ENCODE peak calls at places on chromosomes 12 and 14, in ten cellular contexts. C, T, G, O, E, U, V, L, R and J are unnamed samples.

GRCh38 chr12:76042147-76042546 is 10.6 kb upstream of the PHLDA1 start:
- DNase-seq in U (no peak), V (no peak), T (no peak), C (no peak), E (no peak), L (no peak), O (no peak), G (no peak), R (no peak), J (no peak)

GRCh38 chr14:37890095-37890494 is 294.7 kb downstream of the TTC6 start:
- DNase-seq in L (no peak), U (no peak), O (no peak), C (peak; percentile 30), R (no peak), E (no peak), V (no peak), G (no peak), T (no peak), J (no peak)

GRCh38 chr12:119020377-119021360 is 39.3 kb downstream of the SRRM4 start:
- DNase-seq in R (no peak), G (no peak), L (no peak), C (peak; percentile 19), T (no peak), O (no peak), U (no peak), E (no peak), V (peak; percentile 21), J (no peak)

GRCh38 chr14:96260341-96260821 is 4.4 kb downstream of the BDKRB1 start:
- DNase-seq in R (no peak), L (no peak), C (no peak), U (no peak), O (no peak), G (no peak), V (no peak), T (no peak), E (no peak), J (no peak)

GRCh38 chr12:116138781-116139180 is 138.7 kb downstream of the MED13L start:
- DNase-seq in T (no peak), O (no peak), U (peak; percentile 41), E (no peak), R (no peak), L (no peak), V (peak; percentile 79), G (no peak), C (no peak), J (no peak)

GRCh38 chr14:23306412-23307145 is at the start of gene BCL2L2:
- DNase-seq in V (peak; percentile 91), T (no peak), U (no peak), L (no peak), E (peak; percentile 49), G (peak; percentile 90), C (peak; percentile 90), O (peak; percentile 93), R (no peak), J (no peak)

GRCh38 chr12:93415723-93416464 is 25.9 kb downstream of the UBE2N start:
- DNase-seq in G (no peak), L (no peak), V (no peak), T (no peak), U (no peak), C (no peak), O (no peak), R (peak; percentile 32), E (no peak), J (no peak)

GRCh38 chr12:91813701-91814100 is 331.9 kb downstream of the BTG1 start:
- DNase-seq in U (no peak), T (no peak), R (no peak), C (no peak), V (peak; percentile 17), O (no peak), E (no peak), L (no peak), G (no peak), J (no peak)

GRCh38 chr12:79689041-79689476 is 1.7 kb downstream of the PAWR start:
- DNase-seq in T (no peak), R (no peak), C (peak; percentile 17), L (no peak), G (no peak), V (peak; percentile 17), U (no peak), E (no peak), O (no peak), J (peak; percentile 4)

GRCh38 chr14:21025374-21026151 is 702 bp upstream of the NDRG2 start:
- DNase-seq in O (peak; percentile 91), E (no peak), R (no peak), T (no peak), C (peak; percentile 36), U (no peak), G (peak; percentile 95), V (no peak), L (no peak), J (peak; percentile 34)

GRCh38 chr12:127078577-127079350 is 1188.2 kb upstream of the TMEM132C start:
- DNase-seq in R (no peak), G (no peak), C (no peak), T (no peak), E (no peak), U (no peak), L (no peak), V (no peak), O (no peak), J (no peak)

GRCh38 chr14:76769636-76770292 is 8.5 kb downstream of the VASH1 start:
- DNase-seq in C (no peak), E (no peak), G (peak; percentile 9), U (no peak), L (no peak), T (no peak), O (no peak), V (no peak), R (no peak), J (no peak)

GRCh38 chr12:122345042-122345441 is 77.4 kb downstream of the CLIP1 start:
- DNase-seq in R (no peak), G (no peak), E (no peak), L (no peak), O (no peak), T (no peak), V (no peak), C (no peak), U (no peak), J (no peak)

GRCh38 chr12:112841891-112842290 is 50.3 kb downstream of the RPH3A start:
- DNase-seq in G (no peak), R (no peak), O (no peak), U (peak; percentile 39), T (no peak), E (no peak), L (no peak), C (no peak), V (peak; percentile 79), J (no peak)

GRCh38 chr12:130953783-130954543 is at the start of gene ADGRD1:
- DNase-seq in G (peak; percentile 78), O (peak; percentile 37), V (peak; percentile 3), T (no peak), E (no peak), R (no peak), U (no peak), L (no peak), C (no peak), J (no peak)

GRCh38 chr12:91381309-91381804 is 198.7 kb upstream of the DCN start:
- DNase-seq in E (no peak), O (peak; percentile 94), V (peak; percentile 88), T (no peak), C (peak; percentile 93), U (peak; percentile 91), R (peak; percentile 58), L (no peak), G (peak; percentile 38), J (no peak)

GRCh38 chr12:12723681-12724420 is 6.7 kb downstream of the CDKN1B start:
- DNase-seq in G (peak; percentile 53), T (peak; percentile 40), U (no peak), V (peak; percentile 36), E (no peak), R (no peak), C (peak; percentile 24), O (no peak), L (peak; percentile 36), J (no peak)